ENCODE peak calls at places on chromosomes 13 and 19, in six cellular contexts. One of them, this sample, is unnamed.

GRCh38 chr19:48970923-48971395 is 5.8 kb downstream of the FTL start:
- DNase-seq in GM12878: no peak
- DNase-seq in A549: peak
- DNase-seq in K562: peak
- DNase-seq in endothelial cell of umbilical vein: peak
- DNase-seq in HepG2: peak
- DNase-seq in this sample: peak

GRCh38 chr13:79434578-79434977 is 28.5 kb upstream of the RBM26 start:
- DNase-seq in GM12878: no peak
- DNase-seq in A549: no peak
- DNase-seq in K562: no peak
- DNase-seq in endothelial cell of umbilical vein: peak
- DNase-seq in HepG2: no peak
- DNase-seq in this sample: no peak

GRCh38 chr13:112475889-112476288 is 99.7 kb downstream of the SPACA7 start:
- DNase-seq in GM12878: no peak
- DNase-seq in A549: no peak
- DNase-seq in K562: no peak
- DNase-seq in endothelial cell of umbilical vein: no peak
- DNase-seq in HepG2: no peak
- DNase-seq in this sample: no peak

GRCh38 chr19:46951236-46951986 is 68.2 kb upstream of the NPAS1 start:
- DNase-seq in GM12878: no peak
- DNase-seq in A549: peak
- DNase-seq in K562: no peak
- DNase-seq in endothelial cell of umbilical vein: no peak
- DNase-seq in HepG2: peak
- DNase-seq in this sample: no peak

GRCh38 chr19:934865-935422 is 9.1 kb downstream of the ARID3A start:
- DNase-seq in GM12878: no peak
- DNase-seq in A549: no peak
- DNase-seq in K562: no peak
- DNase-seq in endothelial cell of umbilical vein: peak
- DNase-seq in HepG2: peak
- DNase-seq in this sample: no peak

GRCh38 chr19:49506575-49507105 is 5.8 kb upstream of the FCGRT start:
- DNase-seq in GM12878: no peak
- DNase-seq in A549: peak
- DNase-seq in K562: peak
- DNase-seq in endothelial cell of umbilical vein: peak
- DNase-seq in HepG2: peak
- DNase-seq in this sample: peak

GRCh38 chr19:42281175-42282035 is 12.4 kb downstream of the CIC start:
- DNase-seq in GM12878: no peak
- DNase-seq in A549: peak
- DNase-seq in K562: peak
- DNase-seq in endothelial cell of umbilical vein: peak
- DNase-seq in HepG2: peak
- DNase-seq in this sample: peak

GRCh38 chr19:4559569-4559968 is at the start of gene SEMA6B:
- DNase-seq in GM12878: no peak
- DNase-seq in A549: no peak
- DNase-seq in K562: no peak
- DNase-seq in endothelial cell of umbilical vein: peak
- DNase-seq in HepG2: no peak
- DNase-seq in this sample: no peak

GRCh38 chr19:14496029-14496848 is at the start of gene GIPC1:
- DNase-seq in GM12878: peak
- DNase-seq in A549: peak
- DNase-seq in K562: peak
- DNase-seq in endothelial cell of umbilical vein: peak
- DNase-seq in HepG2: peak
- DNase-seq in this sample: peak

GRCh38 chr13:101150998-101151397 is 265.3 kb downstream of the NALCN start:
- DNase-seq in GM12878: no peak
- DNase-seq in A549: no peak
- DNase-seq in K562: no peak
- DNase-seq in endothelial cell of umbilical vein: peak
- DNase-seq in HepG2: no peak
- DNase-seq in this sample: no peak

GRCh38 chr19:3346677-3347353 is 19.6 kb upstream of the NFIC start:
- DNase-seq in GM12878: no peak
- DNase-seq in A549: no peak
- DNase-seq in K562: no peak
- DNase-seq in endothelial cell of umbilical vein: no peak
- DNase-seq in HepG2: no peak
- DNase-seq in this sample: no peak

GRCh38 chr13:42001580-42001979 is 40.7 kb upstream of the VWA8 start:
- DNase-seq in GM12878: no peak
- DNase-seq in A549: no peak
- DNase-seq in K562: no peak
- DNase-seq in endothelial cell of umbilical vein: no peak
- DNase-seq in HepG2: no peak
- DNase-seq in this sample: no peak

GRCh38 chr19:14021474-14021873 is 6.5 kb upstream of the RLN3 start:
- DNase-seq in GM12878: no peak
- DNase-seq in A549: no peak
- DNase-seq in K562: peak
- DNase-seq in endothelial cell of umbilical vein: no peak
- DNase-seq in HepG2: no peak
- DNase-seq in this sample: peak

GRCh38 chr19:12034196-12034595 is 1.3 kb downstream of the ZNF433 start:
- DNase-seq in GM12878: no peak
- DNase-seq in A549: no peak
- DNase-seq in K562: no peak
- DNase-seq in endothelial cell of umbilical vein: no peak
- DNase-seq in HepG2: no peak
- DNase-seq in this sample: no peak

GRCh38 chr19:4051175-4052101 is 15.3 kb downstream of the ZBTB7A start:
- DNase-seq in GM12878: no peak
- DNase-seq in A549: no peak
- DNase-seq in K562: no peak
- DNase-seq in endothelial cell of umbilical vein: no peak
- DNase-seq in HepG2: peak
- DNase-seq in this sample: peak

GRCh38 chr19:50911206-50912101 is at the start of gene KLK4:
- DNase-seq in GM12878: no peak
- DNase-seq in A549: no peak
- DNase-seq in K562: no peak
- DNase-seq in endothelial cell of umbilical vein: no peak
- DNase-seq in HepG2: no peak
- DNase-seq in this sample: no peak

GRCh38 chr13:110382830-110383229 is 75.7 kb downstream of the COL4A2 start:
- DNase-seq in GM12878: no peak
- DNase-seq in A549: no peak
- DNase-seq in K562: no peak
- DNase-seq in endothelial cell of umbilical vein: no peak
- DNase-seq in HepG2: no peak
- DNase-seq in this sample: no peak

GRCh38 chr13:111956261-111957151 is 110.4 kb upstream of the SOX1 start:
- DNase-seq in GM12878: no peak
- DNase-seq in A549: no peak
- DNase-seq in K562: no peak
- DNase-seq in endothelial cell of umbilical vein: no peak
- DNase-seq in HepG2: no peak
- DNase-seq in this sample: no peak

GRCh38 chr19:47587295-47587694 is 14.3 kb upstream of the ZNF541 start:
- DNase-seq in GM12878: no peak
- DNase-seq in A549: no peak
- DNase-seq in K562: no peak
- DNase-seq in endothelial cell of umbilical vein: no peak
- DNase-seq in HepG2: no peak
- DNase-seq in this sample: no peak

GRCh38 chr13:21675095-21676007 is 4.5 kb downstream of the FGF9 start:
- DNase-seq in GM12878: no peak
- DNase-seq in A549: no peak
- DNase-seq in K562: no peak
- DNase-seq in endothelial cell of umbilical vein: no peak
- DNase-seq in HepG2: no peak
- DNase-seq in this sample: peak

GRCh38 chr13:52882803-52883202 is 34.4 kb upstream of the PCDH8 start:
- DNase-seq in GM12878: no peak
- DNase-seq in A549: no peak
- DNase-seq in K562: no peak
- DNase-seq in endothelial cell of umbilical vein: no peak
- DNase-seq in HepG2: no peak
- DNase-seq in this sample: no peak

GRCh38 chr13:46321494-46322225 is 65.4 kb downstream of the RUBCNL start:
- DNase-seq in GM12878: peak
- DNase-seq in A549: peak
- DNase-seq in K562: peak
- DNase-seq in endothelial cell of umbilical vein: peak
- DNase-seq in HepG2: peak
- DNase-seq in this sample: peak

GRCh38 chr19:39125554-39126311 is at the start of gene PAK4:
- DNase-seq in GM12878: peak
- DNase-seq in A549: peak
- DNase-seq in K562: peak
- DNase-seq in endothelial cell of umbilical vein: peak
- DNase-seq in HepG2: peak
- DNase-seq in this sample: peak

GRCh38 chr19:39127812-39128510 is 2.4 kb downstream of the PAK4 start:
- DNase-seq in GM12878: no peak
- DNase-seq in A549: no peak
- DNase-seq in K562: no peak
- DNase-seq in endothelial cell of umbilical vein: no peak
- DNase-seq in HepG2: no peak
- DNase-seq in this sample: no peak

GRCh38 chr19:39126312-39126561 is 651 bp downstream of the PAK4 start:
- DNase-seq in GM12878: no peak
- DNase-seq in A549: no peak
- DNase-seq in K562: no peak
- DNase-seq in endothelial cell of umbilical vein: no peak
- DNase-seq in HepG2: no peak
- DNase-seq in this sample: no peak

GRCh38 chr19:39125199-39125553 is 410 bp upstream of the PAK4 start:
- DNase-seq in GM12878: no peak
- DNase-seq in A549: no peak
- DNase-seq in K562: no peak
- DNase-seq in endothelial cell of umbilical vein: no peak
- DNase-seq in HepG2: no peak
- DNase-seq in this sample: no peak

DNA sequence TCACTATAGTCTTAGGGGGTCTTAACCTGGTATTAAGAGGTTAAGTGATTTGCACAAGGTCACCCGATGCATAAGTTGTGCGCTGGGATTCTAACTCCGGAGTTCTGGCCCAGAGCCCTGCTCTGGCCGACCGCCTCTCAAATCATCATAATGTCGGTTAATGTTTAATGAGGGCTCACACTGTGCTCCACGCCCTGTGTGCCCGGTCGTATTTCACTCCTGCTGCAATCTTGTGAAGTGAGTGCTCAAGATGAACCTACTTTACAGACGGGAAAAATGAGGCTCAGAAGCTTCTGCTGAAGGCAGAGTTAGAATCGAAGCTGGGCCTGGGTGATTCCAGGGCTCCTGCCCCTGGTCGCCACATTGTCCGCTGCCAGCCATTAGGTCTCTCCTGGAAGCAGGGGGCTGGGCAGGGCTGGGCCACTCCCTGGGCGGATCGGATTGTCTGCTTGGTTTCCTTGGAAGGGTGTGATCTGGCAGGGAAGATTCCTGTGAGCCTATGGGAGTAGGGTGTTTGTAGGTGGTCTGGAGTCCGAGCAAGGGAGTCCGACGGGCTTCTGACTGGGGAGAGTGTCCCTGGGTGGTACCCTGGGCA is 1.1 kb downstream of the PAK4 start:
- DNase-seq in GM12878: no peak
- DNase-seq in A549: peak
- DNase-seq in K562: no peak
- DNase-seq in endothelial cell of umbilical vein: peak
- DNase-seq in HepG2: peak
- DNase-seq in this sample: no peak
- TF ChIP-seq MYC in GM12878: no peak
- TF ChIP-seq MYC in A549: no peak
- TF ChIP-seq MYC in K562: no peak
- TF ChIP-seq MYC in endothelial cell of umbilical vein: no peak
- TF ChIP-seq MYC in HepG2: no peak
- TF ChIP-seq MYC in this sample: no peak

DNA sequence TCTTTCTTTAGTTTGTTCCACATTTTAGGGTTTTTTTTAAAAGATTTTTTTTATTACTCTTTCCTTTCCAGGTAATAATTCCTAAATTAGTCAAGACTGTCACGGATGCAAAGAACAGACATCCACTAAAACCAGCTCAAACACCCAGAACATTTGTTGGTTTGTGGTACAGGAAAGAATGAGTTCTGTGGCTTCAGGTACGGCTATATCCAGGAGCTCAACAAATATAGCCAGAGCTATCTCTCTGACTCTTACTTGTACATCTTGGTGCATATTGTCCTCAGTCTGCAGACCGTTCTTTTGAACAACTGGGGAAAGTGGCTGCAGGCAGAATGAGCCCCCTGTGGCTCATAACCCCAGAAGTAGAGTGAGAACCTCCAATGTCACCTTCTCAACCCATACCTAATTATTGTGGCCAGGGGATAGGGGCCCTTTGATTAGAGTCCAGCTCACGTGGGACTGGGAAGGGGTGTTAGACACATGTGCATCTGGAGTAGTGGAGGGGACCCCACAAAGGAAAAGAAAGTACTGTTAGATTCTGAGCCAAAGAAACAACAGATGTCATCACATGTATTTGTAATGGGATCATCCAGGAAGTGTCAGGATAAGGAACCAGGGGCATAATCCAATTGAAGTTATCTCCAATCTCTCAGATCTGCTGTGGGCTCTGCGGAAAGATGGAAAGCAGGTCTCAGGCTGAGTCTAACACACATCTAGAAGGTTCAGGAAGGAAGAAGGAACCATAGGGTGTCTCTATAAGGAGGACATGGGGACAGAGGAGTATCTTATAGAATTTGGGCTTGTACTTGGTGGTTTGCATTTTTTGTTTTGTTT is 1.9 kb upstream of the ZNF358 start:
- DNase-seq in GM12878: no peak
- DNase-seq in A549: no peak
- DNase-seq in K562: no peak
- DNase-seq in endothelial cell of umbilical vein: no peak
- DNase-seq in HepG2: no peak
- DNase-seq in this sample: no peak
- TF ChIP-seq MAX in GM12878: no peak
- TF ChIP-seq MAX in A549: no peak
- TF ChIP-seq MAX in K562: no peak
- TF ChIP-seq MAX in endothelial cell of umbilical vein: no peak
- TF ChIP-seq MAX in HepG2: no peak
- TF ChIP-seq MAX in this sample: no peak

DNA sequence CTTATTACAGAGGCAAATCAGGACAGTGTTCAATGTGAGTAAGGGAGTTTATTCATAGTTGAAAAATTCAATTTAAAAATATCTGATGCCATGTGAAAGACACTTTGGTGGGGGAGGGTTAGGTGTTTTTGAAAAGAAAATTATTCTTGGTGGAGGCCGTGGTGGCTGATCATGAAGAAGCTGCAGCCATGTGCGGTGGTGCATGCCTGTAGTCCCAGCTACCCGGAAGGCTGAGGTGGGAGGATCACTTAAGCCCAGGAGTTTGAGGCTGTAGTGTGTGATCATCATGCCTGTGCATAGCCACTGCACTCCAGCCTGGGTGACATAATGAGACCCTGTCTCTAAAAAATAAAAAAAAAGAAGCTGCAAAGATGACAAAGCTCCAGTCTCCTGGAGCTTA is 28.6 kb downstream of the WDFY2 start:
- DNase-seq in GM12878: no peak
- DNase-seq in A549: no peak
- DNase-seq in K562: no peak
- DNase-seq in endothelial cell of umbilical vein: no peak
- DNase-seq in HepG2: no peak
- DNase-seq in this sample: no peak
- TF ChIP-seq POLR2A in GM12878: no peak
- TF ChIP-seq POLR2A in A549: no peak
- TF ChIP-seq POLR2A in K562: no peak
- TF ChIP-seq POLR2A in endothelial cell of umbilical vein: no peak
- TF ChIP-seq POLR2A in HepG2: no peak
- TF ChIP-seq POLR2A in this sample: no peak

GRCh38 chr19:36489920-36490415 is 607 bp upstream of the ZNF566 start:
- DNase-seq in GM12878: peak
- DNase-seq in A549: peak
- DNase-seq in K562: peak
- DNase-seq in endothelial cell of umbilical vein: no peak
- DNase-seq in HepG2: peak
- DNase-seq in this sample: peak
- TF ChIP-seq MYC in GM12878: no peak
- TF ChIP-seq MYC in A549: no peak
- TF ChIP-seq MYC in K562: no peak
- TF ChIP-seq MYC in endothelial cell of umbilical vein: no peak
- TF ChIP-seq MYC in HepG2: no peak
- TF ChIP-seq MYC in this sample: no peak